ENCODE peak calls at places on chromosomes 5 and 9, in four cellular contexts. B is MM.1S, U is cardiac muscle cell, K is aorta. S is an unnamed sample. For H3K9me3, the result is how much of the 10 kb centered on the place peaks cover.

GRCh38 chr5:151082274-151082902 is 1.6 kb upstream of the TNIP1 start:
- DNase-seq in K (no peak), U (peak), B (no peak), S (no peak)

GRCh38 chr9:109904666-109905065 is 124.7 kb downstream of the PALM2AKAP2 start:
- DNase-seq in K (no peak), B (no peak), U (no peak), S (no peak)

GRCh38 chr5:73591102-73591695 is 25.7 kb downstream of the UTP15 start:
- DNase-seq in U (peak), B (peak), K (no peak), S (peak)

GRCh38 chr9:112867275-112867991 is 23.2 kb downstream of the SLC46A2 start:
- DNase-seq in B (no peak), K (no peak), U (no peak), S (peak)

GRCh38 chr9:89810434-89810833 is 205.6 kb downstream of the GADD45G start:
- DNase-seq in B (no peak), K (no peak), U (no peak), S (peak)

GRCh38 chr5:20023686-20024085 is 35.7 kb upstream of the CDH18 start:
- DNase-seq in U (no peak), B (no peak), K (no peak), S (no peak)

GRCh38 chr5:138408023-138408422 is 30.8 kb upstream of the REEP2 start:
- DNase-seq in B (peak), K (no peak), U (no peak), S (no peak)

GRCh38 chr9:98807070-98807810 is at the start of gene GALNT12:
- DNase-seq in K (no peak), U (peak), B (peak), S (peak)

GRCh38 chr9:72931897-72932296 is 21.0 kb downstream of the ALDH1A1 start:
- DNase-seq in U (no peak), B (no peak), K (no peak), S (no peak)

GRCh38 chr9:136676920-136677686 is 10.2 kb downstream of the AGPAT2 start:
- DNase-seq in K (no peak), B (no peak), U (no peak), S (no peak)

GRCh38 chr5:133478611-133479010 is 133.7 kb downstream of the FSTL4 start:
- DNase-seq in B (no peak), K (no peak), U (no peak), S (no peak)

DNA sequence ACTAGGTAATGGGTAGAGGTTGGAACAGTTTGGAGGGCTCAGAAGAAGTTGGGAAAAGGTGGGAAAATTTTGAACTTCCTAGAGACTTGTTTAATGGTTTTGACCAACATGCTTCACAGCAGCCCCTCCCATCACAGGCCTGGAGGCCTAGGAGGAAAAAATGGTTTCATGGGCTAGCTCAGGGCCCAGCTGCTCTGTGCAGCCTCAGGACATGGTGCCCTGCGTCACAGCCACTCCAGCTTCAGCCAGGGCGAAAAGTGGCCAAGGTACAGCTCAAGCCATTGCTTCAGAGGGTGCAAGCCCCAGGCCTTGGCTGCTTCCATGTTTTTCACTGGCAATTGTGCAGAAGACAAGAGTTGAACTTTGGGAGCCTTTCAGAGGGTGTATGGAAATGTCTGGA is 453.7 kb downstream of the LRRC70 start:
- DNase-seq in B (no peak), U (no peak), K (no peak), S (no peak)
- H3K9me3 ChIP-seq in B (under half), U (under half), K (under half), S (under half)

DNA sequence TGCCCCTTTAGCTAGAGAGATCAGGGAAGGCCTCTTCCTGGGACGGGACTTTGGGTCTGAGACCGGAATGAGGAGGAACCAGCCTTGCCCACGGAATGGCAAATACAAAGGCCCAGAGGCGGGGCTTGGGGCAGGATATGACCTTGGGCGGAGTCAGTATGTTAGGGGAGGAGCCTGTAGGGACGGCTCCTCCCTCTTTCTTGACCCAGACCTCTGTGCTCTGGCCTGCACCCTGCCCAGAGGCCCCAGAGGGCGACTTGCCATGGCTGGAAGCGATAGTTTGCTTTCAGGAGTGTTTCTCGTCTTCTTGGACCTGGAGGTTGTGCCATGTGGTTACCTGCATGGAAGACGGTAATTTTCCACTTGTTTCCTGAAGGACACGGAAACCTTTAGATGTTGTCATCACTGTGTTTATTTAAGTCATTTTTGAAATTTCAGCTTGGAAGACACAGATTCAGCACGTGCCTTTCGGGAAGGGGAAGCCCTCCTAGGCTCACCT is 85.6 kb downstream of the DAB2IP start:
- DNase-seq in B (no peak), K (no peak), U (no peak), S (no peak)
- H3K4me3 ChIP-seq in B (no peak), K (no peak), U (peak), S (no peak)

GRCh38 chr9:77013932-77014596 is 5.4 kb upstream of the FOXB2 start:
- DNase-seq in K (no peak), B (no peak), U (no peak), S (no peak)

GRCh38 chr9:77015291-77016048 is 4.0 kb upstream of the FOXB2 start:
- DNase-seq in U (no peak), K (no peak), B (no peak), S (peak)

GRCh38 chr9:77016111-77016525 is 3.3 kb upstream of the FOXB2 start:
- DNase-seq in B (no peak), K (no peak), U (peak), S (no peak)

GRCh38 chr9:77013186-77013931 is 6.1 kb upstream of the FOXB2 start:
- DNase-seq in B (no peak), U (no peak), K (no peak), S (no peak)

GRCh38 chr9:77014597-77015263 is 4.7 kb upstream of the FOXB2 start:
- DNase-seq in K (peak), B (no peak), U (no peak), S (no peak)
- H3K9me3 ChIP-seq in K (under half), B (under half), U (under half), S (under half)

GRCh38 chr5:16504571-16504970 is 39.0 kb upstream of the ZNF622 start:
- DNase-seq in B (no peak), K (no peak), U (no peak), S (no peak)
- H3K4me3 ChIP-seq in B (no peak), K (no peak), U (no peak), S (no peak)

DNA sequence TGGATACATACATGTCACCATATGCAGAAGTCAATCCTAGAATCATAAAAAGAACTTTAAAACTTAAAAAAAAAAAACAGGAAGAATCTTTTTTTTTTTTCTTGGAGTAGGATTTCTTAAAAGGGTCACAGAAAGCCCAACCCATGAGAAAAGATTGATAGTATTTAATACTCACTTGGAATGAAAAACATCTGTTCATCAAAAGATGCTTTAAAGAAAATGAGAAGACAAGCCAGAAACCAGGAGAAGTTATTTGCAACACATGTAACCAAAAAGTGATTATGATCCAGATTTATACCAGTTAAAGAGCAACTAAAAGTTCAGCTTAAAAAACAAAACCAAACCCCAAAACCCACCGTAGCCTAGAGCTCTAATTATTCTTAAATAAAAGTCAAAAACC is 69.3 kb downstream of the TLE4 start:
- DNase-seq in U (no peak), K (no peak), B (no peak), S (no peak)
- H3K9me3 ChIP-seq in U (under half), K (under half), B (under half), S (under half)

DNA sequence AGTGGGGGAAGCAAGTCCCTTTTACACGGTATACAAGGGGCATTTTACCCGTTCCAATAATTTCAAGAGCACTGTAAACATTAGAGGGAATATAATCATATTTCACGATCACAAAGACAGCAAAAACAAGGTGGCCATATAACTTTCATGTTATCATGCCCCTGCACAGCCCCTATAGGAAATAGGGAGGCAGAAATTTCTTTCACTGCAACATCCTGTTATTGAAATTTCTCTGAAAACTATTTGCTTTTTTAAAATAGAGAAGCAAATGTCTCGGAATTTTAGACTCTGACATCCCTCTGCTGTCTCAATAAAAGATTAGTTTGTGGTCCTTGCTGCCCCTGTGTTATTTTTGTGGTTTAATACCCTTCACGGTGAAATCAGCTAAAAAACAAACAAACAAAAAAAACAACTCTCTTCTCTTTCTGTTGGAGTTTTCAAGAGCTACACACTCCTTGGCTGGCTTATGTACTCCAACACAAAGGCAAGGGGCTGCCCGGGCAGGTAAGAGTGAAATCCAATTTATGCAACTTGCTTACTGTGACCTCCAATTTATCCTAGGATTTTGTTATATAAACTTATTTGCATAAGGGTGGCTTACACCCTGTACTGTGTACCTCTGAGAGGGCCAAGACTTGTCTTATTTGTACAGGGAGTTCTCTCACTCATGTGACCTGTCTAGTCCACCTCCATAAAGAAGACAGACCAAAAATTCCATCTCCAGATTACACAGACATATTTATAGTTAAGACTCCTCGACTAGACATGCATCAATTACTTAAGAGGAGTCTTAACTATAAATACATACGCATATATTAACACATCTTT is 223.6 kb downstream of the MLLT3 start:
- DNase-seq in K (no peak), U (no peak), B (no peak), S (no peak)
- H3K4me3 ChIP-seq in K (no peak), U (no peak), B (no peak), S (no peak)